ENCODE peak calls at places on chromosomes 6 and 20, in nine cellular contexts. C is cardiac fibroblast; T is activated naive CD8-positive, alpha-beta T cell treated with anti-CD3 and anti-CD28 coated beads, Interleukin-2, amount 50 U/mL, for 24 hours; M is H9; X is NCI-H524; J is HS-27A; V is GM12891; H is LoVo; Y is glutamatergic neuron. U is an unnamed sample.

GRCh38 chr20:5806457-5807263 is 56.5 kb downstream of the SHLD1 start:
- DNase-seq in V (no peak), M (no peak), J (no peak), T (no peak), C (no peak), H (no peak), Y (no peak), X (no peak), U (no peak)

GRCh38 chr6:72952808-72953630 is 272.3 kb downstream of the KHDC1L start:
- DNase-seq in X (no peak), H (peak), M (no peak), J (no peak), V (no peak), C (peak), T (no peak), Y (no peak), U (no peak)

GRCh38 chr6:1053587-1053986 is 258.3 kb upstream of the FOXQ1 start:
- DNase-seq in X (no peak), H (no peak), T (no peak), Y (no peak), V (no peak), M (no peak), J (no peak), C (no peak), U (no peak)

GRCh38 chr20:32189691-32190607 is 17.6 kb downstream of the PLAGL2 start:
- DNase-seq in J (no peak), Y (peak), T (peak), H (no peak), V (peak), X (no peak), C (peak), M (peak), U (peak)

GRCh38 chr20:42740191-42740870 is 449.4 kb downstream of the PTPRT start:
- DNase-seq in X (no peak), M (no peak), J (no peak), H (no peak), C (no peak), Y (no peak), T (no peak), V (no peak), U (no peak)

GRCh38 chr20:60407938-60408337 is 449.7 kb downstream of the CDH26 start:
- DNase-seq in C (no peak), Y (no peak), T (no peak), J (no peak), H (no peak), V (no peak), X (no peak), M (no peak), U (no peak)

GRCh38 chr6:14384175-14384949 is 266.8 kb downstream of the CD83 start:
- DNase-seq in X (no peak), T (no peak), J (no peak), V (no peak), Y (no peak), C (no peak), M (no peak), H (no peak), U (no peak)

GRCh38 chr6:128069180-128069579 is 168.3 kb upstream of the THEMIS start:
- DNase-seq in C (peak), J (peak), M (no peak), T (no peak), H (no peak), V (no peak), X (no peak), Y (no peak), U (no peak)

GRCh38 chr6:135451617-135452190 is 45.8 kb downstream of the AHI1 start:
- DNase-seq in Y (no peak), T (no peak), X (peak), V (no peak), C (peak), H (peak), J (peak), M (no peak), U (no peak)

GRCh38 chr6:161429921-161430490 is 156.1 kb upstream of the AGPAT4 start:
- DNase-seq in H (peak), T (no peak), Y (no peak), C (peak), M (no peak), V (no peak), X (no peak), J (no peak), U (no peak)

GRCh38 chr6:166502453-166502852 is 84.0 kb downstream of the RAMACL start:
- DNase-seq in C (no peak), H (no peak), T (no peak), M (no peak), J (no peak), V (no peak), Y (no peak), X (peak), U (no peak)

GRCh38 chr6:159267165-159267564 is 98.0 kb downstream of the FNDC1 start:
- DNase-seq in T (peak), J (no peak), X (no peak), V (no peak), H (no peak), M (no peak), C (peak), Y (no peak), U (no peak)

GRCh38 chr6:63403725-63404124 is 83.9 kb upstream of the LGSN start:
- DNase-seq in T (no peak), X (no peak), J (no peak), M (no peak), Y (no peak), V (no peak), H (no peak), C (no peak), U (no peak)

GRCh38 chr6:170023620-170024521 is 267.0 kb downstream of the DLL1 start:
- DNase-seq in Y (no peak), H (no peak), X (no peak), C (no peak), V (no peak), M (no peak), J (no peak), T (no peak), U (no peak)

U was measured in NCI-H1930.